ENCODE peak calls at places on chromosomes 7 and 10, in seven cellular contexts. J is cardiac fibroblast, C is neural crest cell, I is M059J, Y is foreskin melanocyte, B is ACHN, L is glutamatergic neuron. W is an unnamed sample.

GRCh38 chr10:14588084-14588937 is 186.4 kb downstream of the FAM107B start:
- DNase-seq in C (no peak), Y (peak), I (peak), J (peak), L (no peak), B (no peak), W (peak)

GRCh38 chr7:50534690-50535290 is 30.4 kb downstream of the DDC start:
- DNase-seq in B (peak), I (peak), L (peak), J (peak), C (no peak), Y (peak), W (peak)

GRCh38 chr7:17599733-17600685 is 301.6 kb downstream of the AHR start:
- DNase-seq in I (peak), C (no peak), Y (peak), B (peak), L (no peak), J (peak), W (peak)

GRCh38 chr10:118913825-118914224 is 115.7 kb upstream of the NANOS1 start:
- DNase-seq in L (no peak), Y (no peak), J (no peak), I (no peak), B (no peak), C (no peak), W (no peak)

GRCh38 chr10:33460461-33461294 is 126.2 kb upstream of the NRP1 start:
- DNase-seq in J (peak), L (no peak), C (no peak), Y (no peak), I (peak), B (no peak), W (no peak)

GRCh38 chr10:77195101-77195500 is 442.5 kb downstream of the KCNMA1 start:
- DNase-seq in L (no peak), C (no peak), I (peak), Y (peak), J (peak), B (peak), W (peak)

GRCh38 chr10:16816830-16817124 is 447 bp downstream of the RSU1 start:
- DNase-seq in Y (peak), J (no peak), B (no peak), C (no peak), L (no peak), I (peak), W (no peak)

GRCh38 chr7:12244694-12245093 is 33.6 kb downstream of the TMEM106B start:
- DNase-seq in B (no peak), I (no peak), J (no peak), C (no peak), Y (no peak), L (no peak), W (no peak)

GRCh38 chr10:101070098-101070497 is 8.3 kb downstream of the KAZALD1 start:
- DNase-seq in I (no peak), Y (no peak), C (no peak), J (no peak), B (no peak), L (no peak), W (no peak)

GRCh38 chr7:106723398-106723797 is 62.4 kb upstream of the CCDC71L start:
- DNase-seq in J (no peak), L (no peak), C (no peak), B (no peak), Y (no peak), I (no peak), W (no peak)

GRCh38 chr10:47024399-47025252 is 113.4 kb downstream of the PTPN20 start:
- DNase-seq in C (peak), L (peak), Y (peak), J (peak), B (peak), I (peak), W (peak)

GRCh38 chr7:55078465-55079372 is 59.9 kb downstream of the EGFR start:
- DNase-seq in J (no peak), Y (no peak), L (no peak), I (no peak), C (no peak), B (no peak), W (no peak)

GRCh38 chr10:79070091-79070610 is 1.4 kb downstream of the ZMIZ1 start:
- DNase-seq in C (peak), I (peak), L (peak), B (peak), Y (no peak), J (no peak), W (no peak)

W was measured in H4.